ENCODE peak calls at places on chromosomes 11 and 22, in five cellular contexts. H, N, D, E and A are unnamed samples.

GRCh38 chr11:130831506-130832385 is 84.5 kb downstream of the SNX19 start:
- DNase-seq in H (no peak), E (no peak), N (no peak), D (peak; percentile 48), A (no peak)

GRCh38 chr22:41576877-41577276 is 12.8 kb downstream of the PMM1 start:
- DNase-seq in H (peak; percentile 31), N (peak; percentile 65), D (peak; percentile 33), E (no peak), A (no peak)

GRCh38 chr11:64885367-64886286 is 7.2 kb upstream of the EHD1 start:
- DNase-seq in D (no peak), E (no peak), H (peak; percentile 51), N (no peak), A (no peak)

GRCh38 chr22:23743303-23743705 is 7.6 kb downstream of the ZNF70 start:
- DNase-seq in D (no peak), H (no peak), E (no peak), N (peak; percentile 48), A (no peak)

GRCh38 chr11:87339416-87339815 is 301.7 kb downstream of the TMEM135 start:
- DNase-seq in D (no peak), E (no peak), N (no peak), H (no peak), A (no peak)

GRCh38 chr11:36026315-36026968 is 82.6 kb downstream of the LDLRAD3 start:
- DNase-seq in H (no peak), D (no peak), N (no peak), E (no peak), A (no peak)

GRCh38 chr22:36343070-36343719 is 44.6 kb downstream of the MYH9 start:
- DNase-seq in D (no peak), H (no peak), N (no peak), E (no peak), A (no peak)

GRCh38 chr11:74837191-74837590 is 88.5 kb downstream of the RNF169 start:
- DNase-seq in H (no peak), D (no peak), N (no peak), E (no peak), A (no peak)

GRCh38 chr11:110409174-110409573 is 20.6 kb upstream of the FDX1 start:
- DNase-seq in E (no peak), D (no peak), N (no peak), H (no peak), A (no peak)

GRCh38 chr22:22753526-22754267 is 109.3 kb downstream of the GGTLC2 start:
- DNase-seq in E (no peak), H (peak; percentile 78), D (peak; percentile 31), N (no peak), A (no peak)

GRCh38 chr22:32396746-32397145 is 15.3 kb downstream of the RTCB start:
- DNase-seq in E (peak; percentile 73), N (no peak), H (no peak), D (no peak), A (no peak)

GRCh38 chr11:105168457-105168856 is 28.9 kb upstream of the CARD18 start:
- DNase-seq in D (no peak), N (no peak), E (no peak), H (no peak), A (no peak)

GRCh38 chr22:30040499-30041055 is 39.7 kb upstream of the HORMAD2 start:
- DNase-seq in H (no peak), D (no peak), E (no peak), N (no peak), A (no peak)

GRCh38 chr11:74849525-74850391 is 99.1 kb downstream of the XRRA1 start:
- DNase-seq in N (no peak), D (no peak), E (no peak), H (no peak), A (no peak)

GRCh38 chr22:17830041-17830961 is 56.0 kb upstream of the BID start:
- DNase-seq in D (peak; percentile 72), E (peak; percentile 88), N (peak; percentile 83), H (peak; percentile 80), A (no peak)

GRCh38 chr11:131889760-131890620 is 519.6 kb downstream of the NTM start:
- DNase-seq in N (no peak), H (no peak), E (no peak), D (no peak), A (no peak)

GRCh38 chr11:95599959-95600586 is 189.5 kb downstream of the FAM76B start:
- DNase-seq in H (no peak), N (no peak), D (no peak), E (no peak), A (no peak)

GRCh38 chr22:50007057-50007511 is 5.5 kb downstream of the IL17REL start:
- DNase-seq in N (no peak), E (peak; percentile 3), H (no peak), D (no peak), A (no peak)

GRCh38 chr11:118194835-118195627 is 18.6 kb upstream of the SCN2B start:
- DNase-seq in N (peak; percentile 86), E (peak; percentile 83), D (no peak), H (no peak), A (no peak)

GRCh38 chr11:70420008-70420464 is 21.7 kb downstream of the CTTN start:
- DNase-seq in D (no peak), E (no peak), H (no peak), N (no peak), A (no peak)

GRCh38 chr22:43540570-43540969 is 128.8 kb downstream of the MPPED1 start:
- DNase-seq in N (no peak), D (no peak), H (no peak), E (no peak), A (no peak)

GRCh38 chr11:9760180-9760550 is 96.3 kb downstream of the SWAP70 start:
- DNase-seq in E (peak; percentile 73), H (no peak), N (peak; percentile 95), D (no peak), A (no peak)

GRCh38 chr22:18070556-18071306 is 7.1 kb upstream of the PEX26 start:
- DNase-seq in N (no peak), H (no peak), D (no peak), E (peak; percentile 25), A (peak; percentile 82)

GRCh38 chr11:60130496-60130895 is 42.0 kb downstream of the MS4A2 start:
- DNase-seq in D (no peak), N (no peak), E (no peak), H (peak; percentile 8), A (no peak)

GRCh38 chr11:43631732-43632131 is 48.8 kb upstream of the HSD17B12 start:
- DNase-seq in E (no peak), D (no peak), H (no peak), N (no peak), A (no peak)

GRCh38 chr11:58060939-58061672 is 30.4 kb downstream of the OR6Q1 start:
- DNase-seq in D (no peak), H (no peak), N (no peak), E (no peak), A (no peak)

GRCh38 chr11:119416606-119417580 is 6.1 kb downstream of the THY1 start:
- DNase-seq in E (no peak), D (no peak), N (no peak), H (no peak), A (no peak)

GRCh38 chr11:110295487-110296225 is 758 bp downstream of the RDX start:
- DNase-seq in H (peak; percentile 37), D (peak; percentile 89), E (peak; percentile 83), N (peak; percentile 47), A (no peak)

GRCh38 chr22:44906999-44907644 is 102.7 kb downstream of the PHF21B start:
- DNase-seq in E (no peak), N (no peak), H (no peak), D (no peak), A (no peak)
- H3K27me3 ChIP-seq in E (no peaks in the 10 kb centered on the region), N (peaks cover 31% of the 10 kb centered on the region), H (no peaks in the 10 kb centered on the region), D (no peaks in the 10 kb centered on the region), A (peaks cover 6% of the 10 kb centered on the region)

GRCh38 chr11:2533642-2534115 is 88.9 kb downstream of the KCNQ1 start:
- DNase-seq in H (no peak), D (peak; percentile 41), E (peak; percentile 85), N (peak; percentile 78), A (peak; percentile 91)
- H3K27me3 ChIP-seq in H (no peaks in the 10 kb centered on the region), D (no peaks in the 10 kb centered on the region), E (no peaks in the 10 kb centered on the region), N (no peaks in the 10 kb centered on the region), A (no peaks in the 10 kb centered on the region)

GRCh38 chr22:38456841-38457699 is 2.1 kb upstream of the KCNJ4 start:
- DNase-seq in D (no peak), E (no peak), H (no peak), N (no peak), A (no peak)
- H3K27me3 ChIP-seq in D (peaks cover 4% of the 10 kb centered on the region), E (peaks cover 67% of the 10 kb centered on the region), H (peaks cover 8% of the 10 kb centered on the region), N (peaks cover 87% of the 10 kb centered on the region), A (peaks cover 30% of the 10 kb centered on the region)

GRCh38 chr11:45431301-45432018 is 145.3 kb upstream of the SYT13 start:
- DNase-seq in E (no peak), D (no peak), N (no peak), H (no peak), A (no peak)
- H3K27me3 ChIP-seq in E (peaks cover 4% of the 10 kb centered on the region), D (no peaks in the 10 kb centered on the region), N (peaks cover 86% of the 10 kb centered on the region), H (no peaks in the 10 kb centered on the region), A (peaks cover 12% of the 10 kb centered on the region)

GRCh38 chr11:17500673-17501072 is 24.0 kb upstream of the ABCC8 start:
- DNase-seq in H (no peak), E (no peak), D (no peak), N (no peak), A (no peak)

GRCh38 chr11:17496406-17496805 is 19.8 kb upstream of the ABCC8 start:
- DNase-seq in E (no peak), N (no peak), H (no peak), D (no peak), A (no peak)

GRCh38 chr11:17494019-17494418 is 17.4 kb upstream of the ABCC8 start:
- DNase-seq in D (no peak), H (no peak), E (no peak), N (no peak), A (no peak)

GRCh38 chr11:17498475-17498874 is 21.8 kb upstream of the ABCC8 start:
- DNase-seq in D (no peak), N (no peak), H (no peak), E (no peak), A (no peak)

DNA sequence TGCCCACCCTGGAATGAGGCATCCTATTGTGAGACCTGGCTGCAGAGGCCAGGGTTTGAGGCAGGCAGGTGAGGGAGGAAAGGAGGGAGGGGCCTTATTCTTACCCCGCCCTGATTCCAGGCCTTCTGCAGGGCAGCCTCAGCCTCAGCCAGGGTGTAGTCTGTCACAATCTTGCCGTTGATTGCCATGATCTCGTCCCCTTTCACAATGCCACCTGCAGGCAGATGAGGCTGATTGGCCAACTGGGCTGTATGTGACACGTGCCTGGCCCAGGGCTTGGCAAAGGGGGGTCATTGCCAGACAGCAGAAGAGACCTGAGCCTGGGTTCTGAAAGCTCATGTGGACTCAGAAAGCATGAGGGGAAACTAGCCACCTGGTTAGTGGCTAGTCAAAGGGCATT is 21.4 kb upstream of the ABCC8 start:
- DNase-seq in D (no peak), E (no peak), N (no peak), H (no peak), A (no peak)
- H3K27me3 ChIP-seq in D (no peaks in the 10 kb centered on the region), E (no peaks in the 10 kb centered on the region), N (peaks cover 35% of the 10 kb centered on the region), H (no peaks in the 10 kb centered on the region), A (no peaks in the 10 kb centered on the region)